ENCODE peak calls at places on chromosomes 1 and 21, in eight cellular contexts. E is T-helper 22 cell, K is RCC 7860, R is ACHN, F is kidney glomerular epithelial cell, I is NCI-H1092, N is astrocyte, H is HCEC 1CT. M is an unnamed sample.

GRCh38 chr1:228837817-228838716 is 102.8 kb downstream of the RHOU start:
- DNase-seq in E (no peak), K (peak), R (peak), F (peak), I (no peak), N (peak), H (peak), M (peak)

GRCh38 chr1:60055336-60055735 is 18.2 kb downstream of the C1orf87 start:
- DNase-seq in E (no peak), K (no peak), R (no peak), F (peak), I (no peak), N (peak), H (no peak), M (no peak)

GRCh38 chr1:85991261-85991660 is 165.3 kb downstream of the COL24A1 start:
- DNase-seq in E (no peak), K (no peak), R (no peak), F (no peak), I (no peak), N (no peak), H (no peak), M (no peak)

GRCh38 chr1:8604041-8604942 is 213.1 kb downstream of the RERE start:
- DNase-seq in E (no peak), K (peak), R (peak), F (no peak), I (no peak), N (no peak), H (no peak), M (no peak)

GRCh38 chr21:46084041-46084561 is 13.8 kb upstream of the COL6A2 start:
- DNase-seq in E (no peak), K (no peak), R (no peak), F (no peak), I (no peak), N (no peak), H (no peak), M (no peak)

GRCh38 chr1:88519156-88519555 is 164.9 kb upstream of the PKN2 start:
- DNase-seq in E (no peak), K (no peak), R (no peak), F (no peak), I (no peak), N (peak), H (no peak), M (no peak)

GRCh38 chr1:245770191-245770590 is 615.4 kb downstream of the KIF26B start:
- DNase-seq in E (no peak), K (no peak), R (no peak), F (no peak), I (no peak), N (peak), H (no peak), M (no peak)

GRCh38 chr1:20100632-20101355 is 18.5 kb downstream of the PLA2G2D start:
- DNase-seq in E (no peak), K (peak), R (peak), F (peak), I (peak), N (peak), H (peak), M (peak)

GRCh38 chr1:84164156-84164555 is 20.1 kb downstream of the PRKACB start:
- DNase-seq in E (no peak), K (no peak), R (no peak), F (no peak), I (peak), N (no peak), H (peak), M (no peak)

GRCh38 chr1:42658880-42659337 is 686 bp downstream of the PPIH start:
- DNase-seq in E (no peak), K (no peak), R (peak), F (no peak), I (no peak), N (peak), H (peak), M (no peak)

GRCh38 chr1:160709715-160710114 is 1.9 kb downstream of the CD48 start:
- DNase-seq in E (no peak), K (no peak), R (no peak), F (no peak), I (no peak), N (no peak), H (no peak), M (no peak)

GRCh38 chr1:116832268-116832931 is 77.3 kb upstream of the PTGFRN start:
- DNase-seq in E (no peak), K (no peak), R (no peak), F (no peak), I (no peak), N (no peak), H (no peak), M (no peak)

GRCh38 chr1:65170511-65171142 is 22.6 kb downstream of the AK4 start:
- DNase-seq in E (no peak), K (no peak), R (no peak), F (no peak), I (no peak), N (no peak), H (no peak), M (no peak)

GRCh38 chr1:230939806-230940489 is 38.7 kb downstream of the TTC13 start:
- DNase-seq in E (no peak), K (no peak), R (no peak), F (no peak), I (no peak), N (peak), H (no peak), M (no peak)

GRCh38 chr1:206829875-206830274 is 35.5 kb upstream of the IL20 start:
- DNase-seq in E (no peak), K (no peak), R (no peak), F (no peak), I (no peak), N (no peak), H (no peak), M (no peak)